ENCODE peak calls at places on chromosomes 2 and 18, in six cellular contexts. One of them, this sample, is unnamed.

GRCh38 chr2:197312186-197312585 is 1.6 kb upstream of the ANKRD44 start:
- DNase-seq in endothelial cell of umbilical vein: no peak
- DNase-seq in T-helper 17 cell: no peak
- DNase-seq in skeletal muscle cell: no peak
- DNase-seq in stimulated activated CD4-positive, alpha-beta T cell treated with anti-CD3 and anti-CD28 coated beads, Interleukin-4, amount 100 ng/mL, for 24 hours: no peak
- DNase-seq in H7: no peak
- DNase-seq in this sample: no peak

GRCh38 chr2:65377556-65378307 is 54.7 kb downstream of the SPRED2 start:
- DNase-seq in endothelial cell of umbilical vein: peak
- DNase-seq in T-helper 17 cell: no peak
- DNase-seq in skeletal muscle cell: no peak
- DNase-seq in stimulated activated CD4-positive, alpha-beta T cell treated with anti-CD3 and anti-CD28 coated beads, Interleukin-4, amount 100 ng/mL, for 24 hours: no peak
- DNase-seq in H7: no peak
- DNase-seq in this sample: no peak

GRCh38 chr2:45258251-45258775 is 249.1 kb upstream of the SIX2 start:
- DNase-seq in endothelial cell of umbilical vein: peak
- DNase-seq in T-helper 17 cell: no peak
- DNase-seq in skeletal muscle cell: no peak
- DNase-seq in stimulated activated CD4-positive, alpha-beta T cell treated with anti-CD3 and anti-CD28 coated beads, Interleukin-4, amount 100 ng/mL, for 24 hours: no peak
- DNase-seq in H7: peak
- DNase-seq in this sample: no peak

GRCh38 chr2:65411056-65411795 is 21.2 kb downstream of the SPRED2 start:
- DNase-seq in endothelial cell of umbilical vein: no peak
- DNase-seq in T-helper 17 cell: no peak
- DNase-seq in skeletal muscle cell: no peak
- DNase-seq in stimulated activated CD4-positive, alpha-beta T cell treated with anti-CD3 and anti-CD28 coated beads, Interleukin-4, amount 100 ng/mL, for 24 hours: no peak
- DNase-seq in H7: no peak
- DNase-seq in this sample: no peak

GRCh38 chr18:42310956-42311355 is 355.9 kb downstream of the PIK3C3 start:
- DNase-seq in endothelial cell of umbilical vein: no peak
- DNase-seq in T-helper 17 cell: no peak
- DNase-seq in skeletal muscle cell: no peak
- DNase-seq in stimulated activated CD4-positive, alpha-beta T cell treated with anti-CD3 and anti-CD28 coated beads, Interleukin-4, amount 100 ng/mL, for 24 hours: no peak
- DNase-seq in H7: no peak
- DNase-seq in this sample: no peak

GRCh38 chr2:168961450-168962229 is 60.5 kb downstream of the G6PC2 start:
- DNase-seq in endothelial cell of umbilical vein: peak
- DNase-seq in T-helper 17 cell: peak
- DNase-seq in skeletal muscle cell: peak
- DNase-seq in stimulated activated CD4-positive, alpha-beta T cell treated with anti-CD3 and anti-CD28 coated beads, Interleukin-4, amount 100 ng/mL, for 24 hours: peak
- DNase-seq in H7: peak
- DNase-seq in this sample: no peak

GRCh38 chr2:38494394-38494793 is 108.3 kb downstream of the HNRNPLL start:
- DNase-seq in endothelial cell of umbilical vein: no peak
- DNase-seq in T-helper 17 cell: no peak
- DNase-seq in skeletal muscle cell: no peak
- DNase-seq in stimulated activated CD4-positive, alpha-beta T cell treated with anti-CD3 and anti-CD28 coated beads, Interleukin-4, amount 100 ng/mL, for 24 hours: no peak
- DNase-seq in H7: no peak
- DNase-seq in this sample: no peak

GRCh38 chr2:145744541-145745386 is 1224.8 kb upstream of the ZEB2 start:
- DNase-seq in endothelial cell of umbilical vein: peak
- DNase-seq in T-helper 17 cell: no peak
- DNase-seq in skeletal muscle cell: peak
- DNase-seq in stimulated activated CD4-positive, alpha-beta T cell treated with anti-CD3 and anti-CD28 coated beads, Interleukin-4, amount 100 ng/mL, for 24 hours: no peak
- DNase-seq in H7: no peak
- DNase-seq in this sample: no peak

GRCh38 chr2:175600024-175600831 is 401.8 kb downstream of the LNPK start:
- DNase-seq in endothelial cell of umbilical vein: no peak
- DNase-seq in T-helper 17 cell: no peak
- DNase-seq in skeletal muscle cell: peak
- DNase-seq in stimulated activated CD4-positive, alpha-beta T cell treated with anti-CD3 and anti-CD28 coated beads, Interleukin-4, amount 100 ng/mL, for 24 hours: no peak
- DNase-seq in H7: no peak
- DNase-seq in this sample: no peak

GRCh38 chr2:236731767-236732580 is 162.3 kb downstream of the ACKR3 start:
- DNase-seq in endothelial cell of umbilical vein: no peak
- DNase-seq in T-helper 17 cell: no peak
- DNase-seq in skeletal muscle cell: peak
- DNase-seq in stimulated activated CD4-positive, alpha-beta T cell treated with anti-CD3 and anti-CD28 coated beads, Interleukin-4, amount 100 ng/mL, for 24 hours: no peak
- DNase-seq in H7: no peak
- DNase-seq in this sample: no peak

GRCh38 chr2:9240745-9241144 is 34.1 kb downstream of the ASAP2 start:
- DNase-seq in endothelial cell of umbilical vein: no peak
- DNase-seq in T-helper 17 cell: no peak
- DNase-seq in skeletal muscle cell: no peak
- DNase-seq in stimulated activated CD4-positive, alpha-beta T cell treated with anti-CD3 and anti-CD28 coated beads, Interleukin-4, amount 100 ng/mL, for 24 hours: no peak
- DNase-seq in H7: no peak
- DNase-seq in this sample: no peak

GRCh38 chr18:35060092-35060491 is 18.9 kb downstream of the MAPRE2 start:
- DNase-seq in endothelial cell of umbilical vein: no peak
- DNase-seq in T-helper 17 cell: no peak
- DNase-seq in skeletal muscle cell: no peak
- DNase-seq in stimulated activated CD4-positive, alpha-beta T cell treated with anti-CD3 and anti-CD28 coated beads, Interleukin-4, amount 100 ng/mL, for 24 hours: no peak
- DNase-seq in H7: no peak
- DNase-seq in this sample: no peak

This sample was measured in stimulated activated CD8-positive, alpha-beta memory T cell treated with anti-CD3 and anti-CD28 coated beads, Interleukin-7, amount 100 ng/mL, for 4 hours.